ENCODE peak calls at places on chromosomes 7 and 10, in four cellular contexts. G, C, D and U are unnamed samples. For H3K36me3, the result is how much of the 10 kb centered on the place peaks cover.

GRCh38 chr7:51009716-51010496 is 227.2 kb upstream of the GRB10 start:
- DNase-seq in D (no peak), G (no peak), C (peak), U (no peak)

GRCh38 chr10:114911052-114911697 is 26.8 kb upstream of the TRUB1 start:
- DNase-seq in C (no peak), D (peak), G (no peak), U (no peak)

GRCh38 chr10:96473866-96474265 is 39.9 kb downstream of the TLL2 start:
- DNase-seq in C (no peak), D (no peak), G (no peak), U (no peak)

GRCh38 chr7:120760050-120760449 is 97.9 kb downstream of the TSPAN12 start:
- DNase-seq in G (no peak), C (no peak), D (no peak), U (no peak)

GRCh38 chr10:121437596-121437995 is 160.6 kb downstream of the FGFR2 start:
- DNase-seq in G (peak), D (no peak), C (no peak), U (peak)

GRCh38 chr10:97234403-97234802 is 48.6 kb upstream of the SLIT1 start:
- DNase-seq in C (peak), G (peak), D (peak), U (no peak)

GRCh38 chr10:314381-314780 is 179.1 kb downstream of the ZMYND11 start:
- DNase-seq in C (no peak), G (no peak), D (no peak), U (no peak)

GRCh38 chr10:70927221-70927943 is 39.0 kb upstream of the PCBD1 start:
- DNase-seq in C (no peak), G (no peak), D (peak), U (no peak)

GRCh38 chr7:79282051-79282694 is 171.3 kb downstream of the MAGI2 start:
- DNase-seq in D (peak), C (peak), G (peak), U (peak)

GRCh38 chr7:134995239-134996096 is 9.2 kb downstream of the AGBL3 start:
- DNase-seq in G (peak), D (no peak), C (no peak), U (no peak)

GRCh38 chr7:150931199-150931869 is 46.8 kb downstream of the KCNH2 start:
- DNase-seq in C (no peak), G (no peak), D (no peak), U (peak)

GRCh38 chr7:12862146-12862545 is 174.7 kb downstream of the ARL4A start:
- DNase-seq in G (no peak), C (no peak), D (no peak), U (no peak)

GRCh38 chr7:154720016-154720415 is 282.9 kb downstream of the PAXIP1 start:
- DNase-seq in G (no peak), D (no peak), C (no peak), U (no peak)

GRCh38 chr10:100374137-100374655 is 27.2 kb downstream of the SCD start:
- DNase-seq in D (no peak), C (no peak), G (no peak), U (no peak)

GRCh38 chr10:12635127-12635541 is 285.8 kb downstream of the CAMK1D start:
- DNase-seq in G (no peak), C (peak), D (peak), U (no peak)

GRCh38 chr7:92006046-92006445 is 65.4 kb downstream of the AKAP9 start:
- DNase-seq in G (no peak), D (no peak), C (no peak), U (no peak)

GRCh38 chr10:116038259-116038658 is 234.7 kb downstream of the GFRA1 start:
- DNase-seq in D (peak), C (no peak), G (no peak), U (no peak)

GRCh38 chr10:970311-971149 is 17.7 kb upstream of the GTPBP4 start:
- DNase-seq in G (peak), C (peak), D (peak), U (peak)

GRCh38 chr10:32005050-32005449 is 51.2 kb downstream of the KIF5B start:
- DNase-seq in G (peak), D (peak), C (peak), U (peak)

GRCh38 chr10:3995302-3996210 is 210.5 kb upstream of the KLF6 start:
- DNase-seq in D (peak), C (peak), G (no peak), U (no peak)

GRCh38 chr7:159094030-159094740 is 50.5 kb downstream of the VIPR2 start:
- DNase-seq in C (no peak), D (no peak), G (no peak), U (peak)

GRCh38 chr10:50990568-50991495 is 83.5 kb upstream of the PRKG1 start:
- DNase-seq in G (peak), D (peak), C (peak), U (no peak)

GRCh38 chr7:130831817-130832481 is 97.9 kb upstream of the KLF14 start:
- DNase-seq in D (no peak), G (peak), C (peak), U (no peak)

GRCh38 chr7:47418910-47419309 is 163.0 kb downstream of the TNS3 start:
- DNase-seq in G (no peak), C (no peak), D (peak), U (no peak)

GRCh38 chr7:128708235-128708634 is 30.9 kb upstream of the CALU start:
- DNase-seq in C (no peak), D (no peak), G (no peak), U (no peak)

GRCh38 chr7:47080816-47081215 is 501.1 kb downstream of the TNS3 start:
- DNase-seq in D (peak), C (no peak), G (no peak), U (no peak)

GRCh38 chr10:112546474-112546873 is 99.5 kb downstream of the VTI1A start:
- DNase-seq in G (no peak), D (no peak), C (no peak), U (no peak)

DNA sequence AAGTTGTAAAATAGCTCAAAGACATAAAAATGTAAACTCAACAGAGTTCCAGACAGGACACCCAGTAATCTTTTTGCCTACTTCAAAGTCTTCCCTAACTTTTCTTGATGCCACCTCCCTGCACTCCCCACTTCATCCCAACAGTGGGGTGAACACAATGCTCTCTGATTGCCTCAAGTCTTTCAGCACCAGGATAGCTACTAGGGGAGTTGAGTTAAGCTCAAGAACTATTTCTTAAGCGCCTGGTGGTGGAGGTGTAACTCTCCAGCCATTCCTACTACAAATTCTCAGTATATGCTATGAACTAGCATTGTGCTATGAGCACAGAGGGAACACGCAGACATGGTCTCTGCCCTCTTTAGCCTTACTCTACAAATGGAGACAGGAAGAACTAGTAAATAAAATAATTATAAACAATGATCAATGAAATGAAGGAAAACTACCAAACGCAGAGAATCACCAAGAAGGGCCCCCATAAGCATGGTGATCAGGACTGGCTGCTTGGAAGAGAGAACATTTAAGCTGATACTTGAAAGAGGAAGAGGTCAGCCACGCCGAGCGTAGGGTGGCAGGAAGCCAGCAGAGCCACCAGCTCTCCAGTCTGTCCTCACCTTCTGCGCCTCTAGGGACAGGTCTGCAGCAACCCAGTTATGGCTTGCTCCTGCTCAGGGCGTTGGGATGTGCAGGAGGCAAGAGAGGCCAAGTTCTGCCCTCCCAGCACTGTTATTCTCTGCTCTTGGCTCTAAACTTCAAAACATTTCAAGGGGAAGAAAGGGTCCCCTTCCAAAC is 16.7 kb upstream of the FRA10AC1 start:
- DNase-seq in G (no peak), C (no peak), D (no peak), U (peak)
- H3K36me3 ChIP-seq in G (under half), C (under half), D (under half), U (under half)

DNA sequence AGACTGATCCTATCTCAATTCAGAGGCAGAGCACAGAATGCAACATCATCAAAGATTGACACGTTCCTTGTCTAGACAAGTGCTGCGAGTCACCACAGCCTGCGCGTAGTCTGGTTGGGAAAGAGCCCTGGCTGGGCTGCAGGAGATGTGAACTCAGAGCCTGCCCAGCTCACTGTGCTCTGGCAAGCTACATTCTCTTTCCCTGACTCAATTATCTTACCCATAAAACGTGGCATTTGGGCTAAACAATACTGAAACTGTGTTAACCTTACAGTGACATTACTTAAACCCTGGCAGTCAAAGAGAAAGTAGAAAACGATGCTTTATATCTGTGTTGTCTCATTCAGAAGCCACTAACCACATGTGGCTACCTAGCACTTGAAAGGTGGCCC is 55.5 kb upstream of the FRMD4A start:
- DNase-seq in D (peak), G (no peak), C (peak), U (no peak)
- TF ChIP-seq CTCF in D (no peak), G (no peak), C (no peak), U (no peak)

GRCh38 chr7:137975223-137975622 is 26.7 kb downstream of the CREB3L2 start:
- DNase-seq in C (no peak), D (peak), G (no peak), U (no peak)
- H3K4me3 ChIP-seq in C (no peak), D (no peak), G (no peak), U (no peak)

GRCh38 chr10:73779018-73779417 is 2.8 kb upstream of the CHCHD1 start:
- DNase-seq in D (no peak), G (no peak), C (no peak), U (no peak)
- H3K36me3 ChIP-seq in D (under half), G (under half), C (under half), U (under half)

GRCh38 chr7:105853931-105854419 is 22.4 kb downstream of the ATXN7L1 start:
- DNase-seq in G (peak), C (no peak), D (no peak), U (no peak)
- TF ChIP-seq CTCF in G (no peak), C (no peak), D (peak), U (no peak)

DNA sequence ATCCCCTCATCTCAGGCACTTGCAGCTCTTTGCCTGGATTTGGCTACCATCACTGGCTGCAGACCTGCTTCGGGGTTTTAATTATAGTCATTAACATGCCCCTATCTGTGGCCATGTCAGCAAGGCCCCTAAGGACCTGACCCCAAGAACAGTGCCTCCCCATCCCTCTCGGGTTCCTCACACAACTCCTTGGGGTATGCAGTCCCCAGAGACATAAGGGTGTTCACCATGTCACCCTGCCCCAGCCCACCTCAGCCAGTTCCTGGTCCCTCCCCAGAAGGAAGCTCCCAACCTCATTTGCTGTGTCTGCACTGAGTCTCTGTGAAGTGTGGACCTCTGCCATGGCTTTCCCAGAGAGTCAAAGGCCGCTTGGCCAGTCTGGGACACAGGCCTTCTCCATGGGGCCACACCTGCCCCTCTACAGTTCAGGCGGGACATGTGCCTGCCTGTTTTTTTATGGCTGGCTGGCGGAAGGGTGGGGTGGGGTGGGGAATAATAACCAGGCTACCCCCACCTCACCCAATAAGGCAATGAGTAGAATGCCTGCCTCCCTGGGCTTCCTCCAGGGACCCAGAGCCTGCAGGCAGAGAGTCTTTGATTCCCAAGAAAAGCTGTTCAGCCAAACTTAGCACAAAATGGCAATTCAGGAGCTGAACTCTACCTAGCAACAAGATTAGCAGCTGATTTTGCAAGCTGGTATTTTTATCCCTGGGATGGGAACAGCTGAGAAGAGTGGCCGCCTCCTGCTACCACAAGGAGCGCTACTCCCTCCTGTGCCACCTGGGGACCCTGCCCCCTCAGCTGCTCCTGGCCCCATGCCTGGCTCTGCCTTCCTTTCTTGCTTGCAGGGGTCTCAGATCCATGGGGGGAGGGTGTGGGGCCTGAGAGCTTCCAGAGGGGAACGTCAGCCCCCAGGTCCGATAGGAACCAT is 23.7 kb upstream of the CAMK2B start:
- DNase-seq in D (no peak), G (no peak), C (no peak), U (no peak)
- H3K4me3 ChIP-seq in D (no peak), G (no peak), C (no peak), U (no peak)

GRCh38 chr7:157419030-157419293 is 82.2 kb downstream of the DNAJB6 start:
- DNase-seq in D (no peak), C (no peak), G (no peak), U (no peak)
- H3K36me3 ChIP-seq in D (under half), C (under half), G (under half), U (under half)

DNA sequence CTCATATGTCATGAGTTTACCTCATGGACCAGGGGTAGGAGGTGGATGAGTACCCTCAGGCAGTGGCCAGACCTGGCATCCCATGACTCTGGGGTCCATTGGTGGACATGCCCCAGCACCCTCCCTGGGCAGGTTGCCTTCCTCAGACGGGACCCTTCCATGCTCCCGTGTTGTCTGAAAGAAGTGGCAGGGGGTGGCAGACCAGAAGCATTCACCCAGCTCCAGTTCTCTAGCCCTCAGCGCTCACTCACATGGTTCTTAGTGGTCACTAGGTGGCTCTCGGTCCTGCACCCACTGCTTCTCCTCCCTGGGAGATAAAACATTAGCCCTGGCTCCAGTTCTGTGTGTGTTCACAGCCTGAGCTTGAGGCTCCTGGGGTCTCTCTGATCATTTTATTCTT is 6.0 kb downstream of the RBP3 start:
- DNase-seq in C (peak), D (peak), G (peak), U (no peak)
- TF ChIP-seq CTCF in C (peak), D (peak), G (peak), U (peak)

GRCh38 chr7:41693150-41693997 is 9.5 kb downstream of the INHBA start:
- DNase-seq in C (no peak), D (no peak), G (peak), U (no peak)
- H3K4me3 ChIP-seq in C (no peak), D (no peak), G (no peak), U (no peak)